ENCODE peak calls at places on chromosomes 13 and 19, in ten cellular contexts. T is IMR-90, L is fibroblast of lung, W is heart left ventricle, C is OCI-LY7, A is hepatocyte, F is breast epithelium, Y is left lung, G is GM23338, N is psoas muscle. O is an unnamed sample.

GRCh38 chr19:23403024-23403423 is 7.8 kb upstream of the ZNF91 start:
- DNase-seq in T (no peak), L (no peak), W (no peak), C (no peak), A (peak), F (no peak), Y (no peak), G (no peak), N (no peak), O (no peak)

GRCh38 chr13:24827799-24828198 is 63.8 kb downstream of the RNF17 start:
- DNase-seq in T (no peak), L (no peak), W (no peak), C (no peak), A (no peak), F (no peak), Y (no peak), G (no peak), N (no peak), O (no peak)

GRCh38 chr19:58325623-58326022 is 1.2 kb upstream of the ZSCAN22 start:
- DNase-seq in T (peak), L (peak), W (no peak), C (no peak), A (no peak), F (no peak), Y (no peak), G (no peak), N (no peak), O (no peak)

GRCh38 chr13:112061367-112062046 is 5.4 kb upstream of the SOX1 start:
- DNase-seq in T (no peak), L (no peak), W (no peak), C (no peak), A (no peak), F (no peak), Y (no peak), G (peak), N (no peak), O (no peak)

GRCh38 chr19:5032101-5032967 is 63.4 kb downstream of the KDM4B start:
- DNase-seq in T (no peak), L (no peak), W (no peak), C (no peak), A (no peak), F (no peak), Y (no peak), G (no peak), N (no peak), O (no peak)

GRCh38 chr13:112596220-112596619 is 8.3 kb upstream of the TUBGCP3 start:
- DNase-seq in T (no peak), L (peak), W (no peak), C (no peak), A (no peak), F (no peak), Y (no peak), G (no peak), N (no peak), O (no peak)

GRCh38 chr13:73754727-73755292 is 379.4 kb downstream of the KLF12 start:
- DNase-seq in T (peak), L (peak), W (no peak), C (peak), A (peak), F (no peak), Y (no peak), G (peak), N (no peak), O (peak)

GRCh38 chr19:2337329-2337707 is 8.8 kb downstream of the SPPL2B start:
- DNase-seq in T (peak), L (peak), W (no peak), C (no peak), A (peak), F (no peak), Y (peak), G (peak), N (peak), O (no peak)

GRCh38 chr13:25179810-25180437 is 7.8 kb upstream of the AMER2 start:
- DNase-seq in T (no peak), L (no peak), W (no peak), C (peak), A (no peak), F (no peak), Y (no peak), G (no peak), N (no peak), O (no peak)

GRCh38 chr13:34334984-34335661 is 517.2 kb downstream of the RFC3 start:
- DNase-seq in T (no peak), L (no peak), W (no peak), C (no peak), A (no peak), F (no peak), Y (no peak), G (no peak), N (no peak), O (no peak)

GRCh38 chr13:48492123-48493075 is 40.5 kb downstream of the RCBTB2 start:
- DNase-seq in T (peak), L (no peak), W (peak), C (peak), A (peak), F (no peak), Y (peak), G (no peak), N (peak), O (no peak)

GRCh38 chr13:91133941-91134772 is 213.3 kb upstream of the MIR17HG start:
- DNase-seq in T (peak), L (peak), W (no peak), C (peak), A (peak), F (peak), Y (no peak), G (peak), N (no peak), O (peak)

GRCh38 chr19:1002600-1002999 is 2.4 kb downstream of the GRIN3B start:
- DNase-seq in T (no peak), L (no peak), W (no peak), C (no peak), A (no peak), F (no peak), Y (no peak), G (no peak), N (no peak), O (no peak)

GRCh38 chr19:46144756-46145155 is 3.3 kb upstream of the IGFL2 start:
- DNase-seq in T (no peak), L (no peak), W (no peak), C (no peak), A (peak), F (no peak), Y (no peak), G (no peak), N (no peak), O (no peak)

GRCh38 chr19:32041681-32042292 is 303.6 kb upstream of the ZNF507 start:
- DNase-seq in T (peak), L (peak), W (no peak), C (peak), A (peak), F (no peak), Y (no peak), G (peak), N (no peak), O (no peak)

GRCh38 chr13:49711218-49711863 is 20.1 kb upstream of the EBPL start:
- DNase-seq in T (peak), L (peak), W (no peak), C (no peak), A (peak), F (no peak), Y (no peak), G (no peak), N (no peak), O (no peak)

GRCh38 chr13:77466757-77467156 is 68.7 kb upstream of the SCEL start:
- DNase-seq in T (no peak), L (no peak), W (no peak), C (no peak), A (no peak), F (no peak), Y (no peak), G (no peak), N (no peak), O (no peak)

GRCh38 chr13:94921181-94921580 is 208.8 kb upstream of the SOX21 start:
- DNase-seq in T (no peak), L (no peak), W (no peak), C (no peak), A (no peak), F (no peak), Y (no peak), G (peak), N (no peak), O (no peak)

GRCh38 chr13:21895769-21896168 is 224.9 kb downstream of the FGF9 start:
- DNase-seq in T (no peak), L (no peak), W (no peak), C (no peak), A (no peak), F (no peak), Y (no peak), G (no peak), N (no peak), O (no peak)

GRCh38 chr19:1767464-1767933 is 14.2 kb downstream of the ONECUT3 start:
- DNase-seq in T (no peak), L (no peak), W (no peak), C (peak), A (peak), F (no peak), Y (peak), G (no peak), N (no peak), O (no peak)

GRCh38 chr13:60148918-60149317 is 14.8 kb downstream of the DIAPH3 start:
- DNase-seq in T (no peak), L (no peak), W (no peak), C (no peak), A (no peak), F (no peak), Y (no peak), G (no peak), N (no peak), O (no peak)

GRCh38 chr13:108944760-108945159 is 315.3 kb downstream of the MYO16 start:
- DNase-seq in T (no peak), L (no peak), W (no peak), C (no peak), A (no peak), F (no peak), Y (no peak), G (no peak), N (no peak), O (no peak)

GRCh38 chr19:13056052-13056660 is 46.5 kb downstream of the LYL1 start:
- DNase-seq in T (peak), L (peak), W (no peak), C (no peak), A (peak), F (no peak), Y (peak), G (peak), N (no peak), O (no peak)

GRCh38 chr19:40231544-40232424 is 5.3 kb upstream of the CCNP start:
- DNase-seq in T (no peak), L (no peak), W (peak), C (no peak), A (peak), F (no peak), Y (no peak), G (peak), N (no peak), O (no peak)

GRCh38 chr19:18328340-18329034 is 5.6 kb upstream of the LSM4 start:
- DNase-seq in T (peak), L (peak), W (peak), C (peak), A (peak), F (peak), Y (no peak), G (peak), N (peak), O (peak)

GRCh38 chr13:106490177-106490576 is 45.3 kb downstream of the EFNB2 start:
- DNase-seq in T (no peak), L (no peak), W (no peak), C (no peak), A (no peak), F (no peak), Y (no peak), G (no peak), N (no peak), O (no peak)

GRCh38 chr13:24307211-24308067 is 1.9 kb upstream of the C1QTNF9 start:
- DNase-seq in T (no peak), L (no peak), W (no peak), C (no peak), A (no peak), F (no peak), Y (peak), G (no peak), N (no peak), O (no peak)

GRCh38 chr19:42198676-42199439 is 18.6 kb downstream of the DEDD2 start:
- DNase-seq in T (no peak), L (no peak), W (peak), C (peak), A (no peak), F (no peak), Y (no peak), G (peak), N (no peak), O (no peak)

GRCh38 chr19:10724573-10725071 is 6.7 kb downstream of the DNM2 start:
- DNase-seq in T (no peak), L (no peak), W (no peak), C (no peak), A (no peak), F (no peak), Y (no peak), G (no peak), N (no peak), O (no peak)

GRCh38 chr19:49017666-49018351 is 918 bp upstream of the LHB start:
- DNase-seq in T (peak), L (peak), W (peak), C (peak), A (peak), F (no peak), Y (peak), G (peak), N (peak), O (no peak)
- H3K27ac ChIP-seq in T (no peak), L (no peak), W (no peak), C (no peak), A (no peak), F (no peak), Y (no peak), G (no peak), N (no peak), O (peak)

DNA sequence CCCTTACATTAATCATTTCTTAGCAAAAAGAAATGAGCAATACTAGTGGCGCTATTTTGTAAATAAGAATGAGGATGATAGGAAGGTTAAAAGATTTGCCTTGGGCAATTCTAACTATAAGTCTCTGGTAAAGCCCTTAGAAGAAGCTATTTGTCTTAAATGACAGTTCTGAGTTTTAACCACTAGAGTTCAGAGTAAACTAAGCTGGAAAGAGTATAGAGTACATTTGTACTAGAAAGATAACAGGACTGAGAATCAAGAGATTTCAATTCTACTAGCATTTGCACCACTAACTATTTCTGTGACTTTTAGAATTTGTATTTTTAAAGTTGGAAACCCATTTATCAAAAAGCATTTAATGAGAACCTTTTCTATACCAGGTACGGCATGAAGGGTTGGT is 750.3 kb downstream of the OLFM4 start:
- DNase-seq in T (no peak), L (no peak), W (no peak), C (no peak), A (no peak), F (no peak), Y (no peak), G (peak), N (no peak), O (no peak)
- TF ChIP-seq CTCF in T (no peak), L (no peak), W (no peak), C (peak), A (peak), F (no peak), Y (no peak), G (no peak), N (no peak), O (no peak)

DNA sequence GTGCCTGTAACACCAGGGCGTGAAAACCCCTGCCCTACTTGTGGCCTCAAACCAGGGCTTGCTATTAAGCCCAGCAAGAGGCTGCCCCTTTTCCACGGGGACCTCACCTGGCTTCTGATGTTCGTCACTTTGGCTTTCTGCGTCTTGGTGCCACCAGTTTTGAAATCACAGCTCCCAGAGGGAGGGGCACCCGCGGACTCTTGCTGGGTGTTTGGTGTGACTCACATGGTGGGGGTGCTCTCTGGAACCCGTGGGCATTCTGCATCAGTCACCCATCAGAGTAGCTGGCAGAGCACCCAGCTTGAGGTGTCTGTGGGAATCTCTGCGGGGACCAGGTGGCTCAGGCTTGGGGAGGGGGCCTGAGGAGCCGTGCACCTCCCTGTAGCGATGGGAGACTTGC is 19.2 kb downstream of the SIPA1L3 start:
- DNase-seq in T (no peak), L (no peak), W (no peak), C (no peak), A (no peak), F (no peak), Y (no peak), G (no peak), N (no peak), O (no peak)
- H3K4me3 ChIP-seq in T (no peak), L (no peak), W (no peak), C (peak), A (no peak), F (no peak), Y (no peak), G (no peak), N (no peak), O (no peak)

GRCh38 chr19:8500158-8500557 is 2.3 kb downstream of the PRAM1 start:
- DNase-seq in T (no peak), L (no peak), W (no peak), C (no peak), A (no peak), F (no peak), Y (peak), G (no peak), N (no peak), O (no peak)

GRCh38 chr19:8499048-8499833 is 3.2 kb downstream of the PRAM1 start:
- DNase-seq in T (no peak), L (no peak), W (no peak), C (no peak), A (no peak), F (no peak), Y (no peak), G (peak), N (no peak), O (no peak)

GRCh38 chr19:8501968-8502367 is 472 bp downstream of the PRAM1 start:
- DNase-seq in T (no peak), L (no peak), W (no peak), C (no peak), A (no peak), F (no peak), Y (no peak), G (no peak), N (no peak), O (no peak)

GRCh38 chr19:8503506-8503905 is 1.1 kb upstream of the PRAM1 start:
- DNase-seq in T (no peak), L (no peak), W (no peak), C (no peak), A (no peak), F (no peak), Y (peak), G (no peak), N (no peak), O (no peak)

GRCh38 chr19:8501547-8501946 is 893 bp downstream of the PRAM1 start:
- DNase-seq in T (no peak), L (no peak), W (no peak), C (no peak), A (no peak), F (no peak), Y (no peak), G (no peak), N (no peak), O (no peak)
- H3K27ac ChIP-seq in T (no peak), L (no peak), W (no peak), C (no peak), A (no peak), F (no peak), Y (no peak), G (no peak), N (no peak), O (no peak)

GRCh38 chr13:31225998-31226675 is 26.4 kb downstream of the B3GLCT start:
- DNase-seq in T (no peak), L (no peak), W (no peak), C (no peak), A (no peak), F (no peak), Y (no peak), G (peak), N (no peak), O (no peak)
- TF ChIP-seq CTCF in T (no peak), L (no peak), W (no peak), C (no peak), A (no peak), F (no peak), Y (no peak), G (no peak), N (no peak), O (no peak)

GRCh38 chr13:87671824-87672603 is 843 bp downstream of the SLITRK5 start:
- DNase-seq in T (no peak), L (no peak), W (no peak), C (peak), A (peak), F (no peak), Y (peak), G (peak), N (peak), O (no peak)
- H3K4me3 ChIP-seq in T (peak), L (no peak), W (peak), C (peak), A (peak), F (peak), Y (peak), G (peak), N (peak), O (no peak)

DNA sequence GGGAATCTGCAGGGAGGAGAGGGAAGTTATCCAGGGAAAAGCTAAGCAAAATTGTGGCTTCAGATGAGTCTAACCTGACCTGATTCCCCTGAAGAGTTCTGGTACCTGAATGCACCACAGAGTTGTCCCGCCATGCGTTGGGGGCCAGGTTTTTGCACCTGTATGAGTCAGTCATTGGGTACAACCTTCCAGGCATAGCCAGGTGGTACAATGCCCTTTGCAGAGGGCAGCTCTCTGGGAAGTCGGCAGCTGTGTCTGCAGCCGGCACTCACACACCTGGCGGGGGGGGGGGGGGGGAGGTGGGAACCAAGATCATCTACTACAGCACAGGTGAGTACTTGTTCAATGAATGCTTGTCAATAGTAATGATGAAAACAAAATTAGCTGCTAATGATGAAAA is 52.5 kb upstream of the GTF3A start:
- DNase-seq in T (no peak), L (no peak), W (no peak), C (no peak), A (no peak), F (no peak), Y (no peak), G (no peak), N (no peak), O (no peak)
- H3K27ac ChIP-seq in T (no peak), L (no peak), W (no peak), C (no peak), A (no peak), F (no peak), Y (no peak), G (no peak), N (no peak), O (no peak)

O was measured in Panc1.